ENCODE peak calls at places on chromosomes 6 and 20, in ten cellular contexts. One of them, this sample, is unnamed.

GRCh38 chr6:78487401-78487800 is 379.9 kb upstream of the IRAK1BP1 start:
- DNase-seq in fibroblast of lung: peak
- DNase-seq in uterus: no peak
- DNase-seq in brain microvascular endothelial cell: no peak
- DNase-seq in left ventricle myocardium inferior: no peak
- DNase-seq in right lobe of liver: no peak
- DNase-seq in heart left ventricle: no peak
- DNase-seq in ovary: no peak
- DNase-seq in AG10803: peak
- DNase-seq in upper lobe of right lung: no peak
- DNase-seq in this sample: peak

GRCh38 chr20:22374678-22375590 is 209.4 kb downstream of the FOXA2 start:
- DNase-seq in fibroblast of lung: peak
- DNase-seq in uterus: no peak
- DNase-seq in brain microvascular endothelial cell: peak
- DNase-seq in left ventricle myocardium inferior: no peak
- DNase-seq in right lobe of liver: no peak
- DNase-seq in heart left ventricle: no peak
- DNase-seq in ovary: no peak
- DNase-seq in AG10803: peak
- DNase-seq in upper lobe of right lung: no peak
- DNase-seq in this sample: no peak

GRCh38 chr20:48294196-48294595 is 508.9 kb upstream of the SULF2 start:
- DNase-seq in fibroblast of lung: peak
- DNase-seq in uterus: no peak
- DNase-seq in brain microvascular endothelial cell: peak
- DNase-seq in left ventricle myocardium inferior: no peak
- DNase-seq in right lobe of liver: no peak
- DNase-seq in heart left ventricle: no peak
- DNase-seq in ovary: no peak
- DNase-seq in AG10803: peak
- DNase-seq in upper lobe of right lung: no peak
- DNase-seq in this sample: no peak

GRCh38 chr20:13412806-13413445 is 191.9 kb downstream of the ISM1 start:
- DNase-seq in fibroblast of lung: peak
- DNase-seq in uterus: no peak
- DNase-seq in brain microvascular endothelial cell: no peak
- DNase-seq in left ventricle myocardium inferior: no peak
- DNase-seq in right lobe of liver: no peak
- DNase-seq in heart left ventricle: no peak
- DNase-seq in ovary: no peak
- DNase-seq in AG10803: no peak
- DNase-seq in upper lobe of right lung: no peak
- DNase-seq in this sample: no peak

GRCh38 chr20:57383447-57384347 is 7.5 kb upstream of the RBM38 start:
- DNase-seq in fibroblast of lung: no peak
- DNase-seq in uterus: no peak
- DNase-seq in brain microvascular endothelial cell: no peak
- DNase-seq in left ventricle myocardium inferior: no peak
- DNase-seq in right lobe of liver: no peak
- DNase-seq in heart left ventricle: no peak
- DNase-seq in ovary: no peak
- DNase-seq in AG10803: no peak
- DNase-seq in upper lobe of right lung: no peak
- DNase-seq in this sample: no peak

GRCh38 chr6:1255646-1256365 is 56.1 kb upstream of the FOXQ1 start:
- DNase-seq in fibroblast of lung: no peak
- DNase-seq in uterus: no peak
- DNase-seq in brain microvascular endothelial cell: no peak
- DNase-seq in left ventricle myocardium inferior: no peak
- DNase-seq in right lobe of liver: no peak
- DNase-seq in heart left ventricle: no peak
- DNase-seq in ovary: no peak
- DNase-seq in AG10803: peak
- DNase-seq in upper lobe of right lung: no peak
- DNase-seq in this sample: no peak

GRCh38 chr6:76681781-76682180 is 609.3 kb upstream of the IMPG1 start:
- DNase-seq in fibroblast of lung: peak
- DNase-seq in uterus: no peak
- DNase-seq in brain microvascular endothelial cell: peak
- DNase-seq in left ventricle myocardium inferior: no peak
- DNase-seq in right lobe of liver: no peak
- DNase-seq in heart left ventricle: no peak
- DNase-seq in ovary: no peak
- DNase-seq in AG10803: peak
- DNase-seq in upper lobe of right lung: no peak
- DNase-seq in this sample: no peak

GRCh38 chr6:121334299-121335104 is at the start of gene TBC1D32:
- DNase-seq in fibroblast of lung: peak
- DNase-seq in uterus: peak
- DNase-seq in brain microvascular endothelial cell: peak
- DNase-seq in left ventricle myocardium inferior: peak
- DNase-seq in right lobe of liver: peak
- DNase-seq in heart left ventricle: peak
- DNase-seq in ovary: peak
- DNase-seq in AG10803: peak
- DNase-seq in upper lobe of right lung: peak
- DNase-seq in this sample: peak

GRCh38 chr6:2749972-2750600 is 636 bp downstream of the MYLK4 start:
- DNase-seq in fibroblast of lung: peak
- DNase-seq in uterus: peak
- DNase-seq in brain microvascular endothelial cell: peak
- DNase-seq in left ventricle myocardium inferior: peak
- DNase-seq in right lobe of liver: no peak
- DNase-seq in heart left ventricle: no peak
- DNase-seq in ovary: peak
- DNase-seq in AG10803: peak
- DNase-seq in upper lobe of right lung: no peak
- DNase-seq in this sample: no peak

GRCh38 chr6:122322824-122323223 is 76.6 kb upstream of the HSF2 start:
- DNase-seq in fibroblast of lung: peak
- DNase-seq in uterus: no peak
- DNase-seq in brain microvascular endothelial cell: peak
- DNase-seq in left ventricle myocardium inferior: no peak
- DNase-seq in right lobe of liver: no peak
- DNase-seq in heart left ventricle: no peak
- DNase-seq in ovary: no peak
- DNase-seq in AG10803: peak
- DNase-seq in upper lobe of right lung: no peak
- DNase-seq in this sample: no peak

GRCh38 chr20:48901326-48901725 is 20.2 kb upstream of the ARFGEF2 start:
- DNase-seq in fibroblast of lung: no peak
- DNase-seq in uterus: no peak
- DNase-seq in brain microvascular endothelial cell: no peak
- DNase-seq in left ventricle myocardium inferior: no peak
- DNase-seq in right lobe of liver: no peak
- DNase-seq in heart left ventricle: no peak
- DNase-seq in ovary: no peak
- DNase-seq in AG10803: no peak
- DNase-seq in upper lobe of right lung: no peak
- DNase-seq in this sample: no peak

GRCh38 chr20:33685328-33686007 is 717 bp downstream of the E2F1 start:
- DNase-seq in fibroblast of lung: no peak
- DNase-seq in uterus: no peak
- DNase-seq in brain microvascular endothelial cell: no peak
- DNase-seq in left ventricle myocardium inferior: no peak
- DNase-seq in right lobe of liver: no peak
- DNase-seq in heart left ventricle: no peak
- DNase-seq in ovary: peak
- DNase-seq in AG10803: no peak
- DNase-seq in upper lobe of right lung: no peak
- DNase-seq in this sample: no peak

GRCh38 chr6:123830110-123830509 is 26.4 kb downstream of the NKAIN2 start:
- DNase-seq in fibroblast of lung: no peak
- DNase-seq in uterus: no peak
- DNase-seq in brain microvascular endothelial cell: no peak
- DNase-seq in left ventricle myocardium inferior: no peak
- DNase-seq in right lobe of liver: no peak
- DNase-seq in heart left ventricle: no peak
- DNase-seq in ovary: no peak
- DNase-seq in AG10803: no peak
- DNase-seq in upper lobe of right lung: no peak
- DNase-seq in this sample: no peak

DNA sequence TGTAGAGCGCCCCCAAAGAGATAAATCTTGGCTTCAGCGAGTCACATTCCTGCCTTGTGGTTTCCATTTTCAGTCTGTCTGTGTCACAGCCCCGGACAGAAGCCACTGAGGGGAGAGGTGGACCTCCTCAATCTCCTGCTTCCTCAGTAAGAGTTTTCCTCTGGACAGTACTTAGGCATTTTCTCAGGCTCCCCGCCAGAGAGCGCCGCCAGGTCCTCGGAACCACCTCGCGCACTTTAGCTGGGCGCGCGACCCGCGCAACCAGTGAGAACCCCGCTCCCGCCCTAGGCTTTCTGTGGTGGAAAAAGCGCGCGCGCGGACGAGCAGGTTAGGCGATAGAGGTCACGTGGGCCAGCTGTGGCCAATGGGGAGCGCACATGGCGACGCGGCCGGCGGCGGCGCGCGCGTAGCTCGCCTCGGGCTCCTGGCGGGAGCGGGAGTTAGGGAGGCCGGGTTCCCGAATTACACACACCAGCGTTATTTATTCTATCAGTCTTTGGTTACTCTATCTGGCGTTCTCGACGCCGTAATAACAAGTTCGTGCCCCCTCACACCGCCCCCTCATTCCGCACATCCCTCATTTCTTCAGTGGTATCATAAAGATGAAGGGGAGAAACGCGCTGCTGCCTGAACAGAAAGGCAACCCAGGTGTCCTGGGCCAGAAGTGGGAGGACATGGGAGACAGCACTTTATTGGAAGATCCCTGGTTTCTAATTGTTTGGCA is 19.4 kb downstream of the PXT1 start:
- DNase-seq in fibroblast of lung: peak
- DNase-seq in uterus: peak
- DNase-seq in brain microvascular endothelial cell: peak
- DNase-seq in left ventricle myocardium inferior: peak
- DNase-seq in right lobe of liver: peak
- DNase-seq in heart left ventricle: peak
- DNase-seq in ovary: peak
- DNase-seq in AG10803: peak
- DNase-seq in upper lobe of right lung: peak
- DNase-seq in this sample: peak
- TF ChIP-seq CTCF in fibroblast of lung: peak
- TF ChIP-seq CTCF in uterus: peak
- TF ChIP-seq CTCF in brain microvascular endothelial cell: peak
- TF ChIP-seq CTCF in left ventricle myocardium inferior: peak
- TF ChIP-seq CTCF in right lobe of liver: peak
- TF ChIP-seq CTCF in heart left ventricle: peak
- TF ChIP-seq CTCF in ovary: peak
- TF ChIP-seq CTCF in AG10803: peak
- TF ChIP-seq CTCF in upper lobe of right lung: peak
- TF ChIP-seq CTCF in this sample: peak

GRCh38 chr6:159826968-159827647 is 27.0 kb downstream of the PNLDC1 start:
- DNase-seq in fibroblast of lung: no peak
- DNase-seq in uterus: no peak
- DNase-seq in brain microvascular endothelial cell: no peak
- DNase-seq in left ventricle myocardium inferior: no peak
- DNase-seq in right lobe of liver: no peak
- DNase-seq in heart left ventricle: peak
- DNase-seq in ovary: no peak
- DNase-seq in AG10803: no peak
- DNase-seq in upper lobe of right lung: no peak
- DNase-seq in this sample: no peak
- H3K4me3 ChIP-seq in fibroblast of lung: no peak
- H3K4me3 ChIP-seq in uterus: no peak
- H3K4me3 ChIP-seq in brain microvascular endothelial cell: no peak
- H3K4me3 ChIP-seq in left ventricle myocardium inferior: no peak
- H3K4me3 ChIP-seq in right lobe of liver: no peak
- H3K4me3 ChIP-seq in heart left ventricle: no peak
- H3K4me3 ChIP-seq in ovary: no peak
- H3K4me3 ChIP-seq in AG10803: no peak
- H3K4me3 ChIP-seq in upper lobe of right lung: no peak
- H3K4me3 ChIP-seq in this sample: no peak

GRCh38 chr20:14604143-14604542 is 266.7 kb upstream of the FLRT3 start:
- DNase-seq in fibroblast of lung: no peak
- DNase-seq in uterus: no peak
- DNase-seq in brain microvascular endothelial cell: no peak
- DNase-seq in left ventricle myocardium inferior: no peak
- DNase-seq in right lobe of liver: no peak
- DNase-seq in heart left ventricle: no peak
- DNase-seq in ovary: no peak
- DNase-seq in AG10803: no peak
- DNase-seq in upper lobe of right lung: no peak
- DNase-seq in this sample: no peak

GRCh38 chr20:14612389-14612788 is 275.0 kb upstream of the FLRT3 start:
- DNase-seq in fibroblast of lung: no peak
- DNase-seq in uterus: no peak
- DNase-seq in brain microvascular endothelial cell: no peak
- DNase-seq in left ventricle myocardium inferior: no peak
- DNase-seq in right lobe of liver: no peak
- DNase-seq in heart left ventricle: no peak
- DNase-seq in ovary: no peak
- DNase-seq in AG10803: peak
- DNase-seq in upper lobe of right lung: no peak
- DNase-seq in this sample: no peak

DNA sequence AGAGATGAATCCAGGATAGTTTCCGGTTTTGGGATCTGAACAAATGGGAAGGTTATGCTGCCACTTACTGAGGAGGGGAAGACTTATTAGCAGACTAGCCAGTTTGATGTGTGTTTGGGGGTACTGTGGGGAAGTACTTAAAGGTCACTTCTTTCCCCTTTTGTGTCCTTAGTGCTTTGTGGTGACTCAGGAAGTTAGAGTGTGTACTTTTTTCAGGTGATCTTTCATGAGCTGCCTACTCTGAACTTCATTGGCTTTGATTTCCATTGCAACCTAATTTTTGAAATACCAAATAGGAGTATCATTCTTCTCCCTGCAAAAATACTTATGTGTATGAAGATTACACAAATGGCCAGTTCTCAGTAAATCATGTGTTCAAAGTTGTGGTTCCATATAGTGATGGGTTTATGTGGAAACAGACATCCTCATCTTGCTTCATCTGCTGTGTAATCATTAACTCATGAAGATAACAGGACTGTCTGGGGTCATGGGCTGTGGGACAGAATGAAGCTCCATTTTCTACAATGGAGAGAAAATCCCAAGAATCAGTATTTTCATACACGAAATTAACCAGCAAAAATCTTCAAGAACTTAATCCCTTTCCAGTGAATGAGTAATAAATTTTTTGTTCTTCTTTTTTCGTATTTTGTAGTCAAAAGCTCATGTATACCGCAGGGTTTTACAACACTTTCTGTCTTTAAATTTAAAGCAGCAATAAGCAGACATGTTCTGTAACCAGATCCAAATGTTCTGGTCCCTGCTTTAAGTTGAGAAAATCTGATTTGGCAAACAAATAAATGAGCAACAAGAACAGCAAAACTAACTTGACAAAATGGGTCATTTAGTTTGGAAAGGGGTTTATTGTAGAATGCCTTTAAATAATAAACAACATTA is 272.2 kb upstream of the FLRT3 start:
- DNase-seq in fibroblast of lung: no peak
- DNase-seq in uterus: no peak
- DNase-seq in brain microvascular endothelial cell: no peak
- DNase-seq in left ventricle myocardium inferior: no peak
- DNase-seq in right lobe of liver: no peak
- DNase-seq in heart left ventricle: no peak
- DNase-seq in ovary: no peak
- DNase-seq in AG10803: no peak
- DNase-seq in upper lobe of right lung: no peak
- DNase-seq in this sample: peak
- TF ChIP-seq CTCF in fibroblast of lung: no peak
- TF ChIP-seq CTCF in uterus: no peak
- TF ChIP-seq CTCF in brain microvascular endothelial cell: no peak
- TF ChIP-seq CTCF in left ventricle myocardium inferior: no peak
- TF ChIP-seq CTCF in right lobe of liver: no peak
- TF ChIP-seq CTCF in heart left ventricle: no peak
- TF ChIP-seq CTCF in ovary: no peak
- TF ChIP-seq CTCF in AG10803: no peak
- TF ChIP-seq CTCF in upper lobe of right lung: no peak
- TF ChIP-seq CTCF in this sample: no peak

GRCh38 chr20:18224968-18225568 is 63.3 kb upstream of the ZNF133 start:
- DNase-seq in fibroblast of lung: peak
- DNase-seq in uterus: no peak
- DNase-seq in brain microvascular endothelial cell: peak
- DNase-seq in left ventricle myocardium inferior: peak
- DNase-seq in right lobe of liver: no peak
- DNase-seq in heart left ventricle: no peak
- DNase-seq in ovary: peak
- DNase-seq in AG10803: peak
- DNase-seq in upper lobe of right lung: no peak
- DNase-seq in this sample: peak
- H3K4me3 ChIP-seq in fibroblast of lung: peak
- H3K4me3 ChIP-seq in uterus: no peak
- H3K4me3 ChIP-seq in brain microvascular endothelial cell: peak
- H3K4me3 ChIP-seq in left ventricle myocardium inferior: no peak
- H3K4me3 ChIP-seq in right lobe of liver: no peak
- H3K4me3 ChIP-seq in heart left ventricle: no peak
- H3K4me3 ChIP-seq in ovary: no peak
- H3K4me3 ChIP-seq in AG10803: no peak
- H3K4me3 ChIP-seq in upper lobe of right lung: no peak
- H3K4me3 ChIP-seq in this sample: peak